ENCODE peak calls at places on chromosome 3, in nine cellular contexts. One of them, this sample, is unnamed. For H3K4me1, the result is how much of the 10 kb centered on the place peaks cover.

GRCh38 chr3:177448987-177449975 is 252.0 kb upstream of the TBL1XR1 start:
- DNase-seq in GM23248: no peak
- DNase-seq in heart left ventricle: no peak
- DNase-seq in ovary: no peak
- DNase-seq in left ventricle myocardium inferior: no peak
- DNase-seq in IMR-90: peak
- DNase-seq in fibroblast of lung: peak
- DNase-seq in mammary epithelial cell: peak
- DNase-seq in sigmoid colon: no peak
- DNase-seq in this sample: no peak

GRCh38 chr3:104102386-104102785 is 1264.3 kb upstream of the ALCAM start:
- DNase-seq in GM23248: peak
- DNase-seq in heart left ventricle: no peak
- DNase-seq in ovary: no peak
- DNase-seq in left ventricle myocardium inferior: no peak
- DNase-seq in IMR-90: peak
- DNase-seq in fibroblast of lung: peak
- DNase-seq in mammary epithelial cell: peak
- DNase-seq in sigmoid colon: no peak
- DNase-seq in this sample: no peak

GRCh38 chr3:8458235-8458634 is 43.4 kb upstream of the LMCD1 start:
- DNase-seq in GM23248: peak
- DNase-seq in heart left ventricle: no peak
- DNase-seq in ovary: no peak
- DNase-seq in left ventricle myocardium inferior: no peak
- DNase-seq in IMR-90: peak
- DNase-seq in fibroblast of lung: peak
- DNase-seq in mammary epithelial cell: no peak
- DNase-seq in sigmoid colon: no peak
- DNase-seq in this sample: no peak

GRCh38 chr3:43727930-43728329 is 37.2 kb downstream of the ABHD5 start:
- DNase-seq in GM23248: peak
- DNase-seq in heart left ventricle: no peak
- DNase-seq in ovary: no peak
- DNase-seq in left ventricle myocardium inferior: no peak
- DNase-seq in IMR-90: peak
- DNase-seq in fibroblast of lung: peak
- DNase-seq in mammary epithelial cell: no peak
- DNase-seq in sigmoid colon: no peak
- DNase-seq in this sample: no peak

GRCh38 chr3:172749201-172749965 is 1.1 kb upstream of the ECT2 start:
- DNase-seq in GM23248: peak
- DNase-seq in heart left ventricle: no peak
- DNase-seq in ovary: no peak
- DNase-seq in left ventricle myocardium inferior: no peak
- DNase-seq in IMR-90: peak
- DNase-seq in fibroblast of lung: peak
- DNase-seq in mammary epithelial cell: peak
- DNase-seq in sigmoid colon: no peak
- DNase-seq in this sample: no peak

GRCh38 chr3:100420885-100421284 is 19.5 kb downstream of the LNP1 start:
- DNase-seq in GM23248: no peak
- DNase-seq in heart left ventricle: no peak
- DNase-seq in ovary: no peak
- DNase-seq in left ventricle myocardium inferior: no peak
- DNase-seq in IMR-90: no peak
- DNase-seq in fibroblast of lung: no peak
- DNase-seq in mammary epithelial cell: no peak
- DNase-seq in sigmoid colon: no peak
- DNase-seq in this sample: no peak

GRCh38 chr3:111723293-111723963 is 128.3 kb upstream of the ZBED2 start:
- DNase-seq in GM23248: peak
- DNase-seq in heart left ventricle: no peak
- DNase-seq in ovary: no peak
- DNase-seq in left ventricle myocardium inferior: no peak
- DNase-seq in IMR-90: peak
- DNase-seq in fibroblast of lung: peak
- DNase-seq in mammary epithelial cell: peak
- DNase-seq in sigmoid colon: no peak
- DNase-seq in this sample: no peak

GRCh38 chr3:53159415-53160135 is 1.4 kb upstream of the PRKCD start:
- DNase-seq in GM23248: no peak
- DNase-seq in heart left ventricle: no peak
- DNase-seq in ovary: no peak
- DNase-seq in left ventricle myocardium inferior: no peak
- DNase-seq in IMR-90: no peak
- DNase-seq in fibroblast of lung: no peak
- DNase-seq in mammary epithelial cell: no peak
- DNase-seq in sigmoid colon: no peak
- DNase-seq in this sample: no peak

GRCh38 chr3:76024640-76025039 is 239.3 kb upstream of the ZNF717 start:
- DNase-seq in GM23248: peak
- DNase-seq in heart left ventricle: no peak
- DNase-seq in ovary: no peak
- DNase-seq in left ventricle myocardium inferior: no peak
- DNase-seq in IMR-90: peak
- DNase-seq in fibroblast of lung: peak
- DNase-seq in mammary epithelial cell: peak
- DNase-seq in sigmoid colon: no peak
- DNase-seq in this sample: no peak

GRCh38 chr3:135172191-135172869 is 377.3 kb downstream of the EPHB1 start:
- DNase-seq in GM23248: no peak
- DNase-seq in heart left ventricle: no peak
- DNase-seq in ovary: no peak
- DNase-seq in left ventricle myocardium inferior: no peak
- DNase-seq in IMR-90: no peak
- DNase-seq in fibroblast of lung: no peak
- DNase-seq in mammary epithelial cell: no peak
- DNase-seq in sigmoid colon: no peak
- DNase-seq in this sample: no peak

GRCh38 chr3:112032377-112032776 is 2.2 kb upstream of the TMPRSS7 start:
- DNase-seq in GM23248: no peak
- DNase-seq in heart left ventricle: no peak
- DNase-seq in ovary: no peak
- DNase-seq in left ventricle myocardium inferior: no peak
- DNase-seq in IMR-90: no peak
- DNase-seq in fibroblast of lung: no peak
- DNase-seq in mammary epithelial cell: no peak
- DNase-seq in sigmoid colon: no peak
- DNase-seq in this sample: no peak

GRCh38 chr3:117885046-117885445 is 1149.6 kb downstream of the IGSF11 start:
- DNase-seq in GM23248: no peak
- DNase-seq in heart left ventricle: no peak
- DNase-seq in ovary: no peak
- DNase-seq in left ventricle myocardium inferior: no peak
- DNase-seq in IMR-90: no peak
- DNase-seq in fibroblast of lung: peak
- DNase-seq in mammary epithelial cell: no peak
- DNase-seq in sigmoid colon: no peak
- DNase-seq in this sample: no peak

GRCh38 chr3:27423463-27423862 is 54.3 kb upstream of the NEK10 start:
- DNase-seq in GM23248: peak
- DNase-seq in heart left ventricle: no peak
- DNase-seq in ovary: no peak
- DNase-seq in left ventricle myocardium inferior: no peak
- DNase-seq in IMR-90: peak
- DNase-seq in fibroblast of lung: peak
- DNase-seq in mammary epithelial cell: peak
- DNase-seq in sigmoid colon: no peak
- DNase-seq in this sample: no peak

GRCh38 chr3:141959531-141959920 is 83.1 kb downstream of the ATP1B3 start:
- DNase-seq in GM23248: no peak
- DNase-seq in heart left ventricle: no peak
- DNase-seq in ovary: no peak
- DNase-seq in left ventricle myocardium inferior: no peak
- DNase-seq in IMR-90: no peak
- DNase-seq in fibroblast of lung: no peak
- DNase-seq in mammary epithelial cell: peak
- DNase-seq in sigmoid colon: no peak
- DNase-seq in this sample: no peak

GRCh38 chr3:11238057-11238456 is 34.1 kb upstream of the ATG7 start:
- DNase-seq in GM23248: peak
- DNase-seq in heart left ventricle: no peak
- DNase-seq in ovary: no peak
- DNase-seq in left ventricle myocardium inferior: no peak
- DNase-seq in IMR-90: peak
- DNase-seq in fibroblast of lung: peak
- DNase-seq in mammary epithelial cell: peak
- DNase-seq in sigmoid colon: no peak
- DNase-seq in this sample: no peak

GRCh38 chr3:48804930-48805329 is 42.7 kb downstream of the PRKAR2A start:
- DNase-seq in GM23248: no peak
- DNase-seq in heart left ventricle: no peak
- DNase-seq in ovary: no peak
- DNase-seq in left ventricle myocardium inferior: no peak
- DNase-seq in IMR-90: no peak
- DNase-seq in fibroblast of lung: no peak
- DNase-seq in mammary epithelial cell: no peak
- DNase-seq in sigmoid colon: no peak
- DNase-seq in this sample: no peak

GRCh38 chr3:63576826-63577225 is 75.6 kb upstream of the SNTN start:
- DNase-seq in GM23248: no peak
- DNase-seq in heart left ventricle: no peak
- DNase-seq in ovary: no peak
- DNase-seq in left ventricle myocardium inferior: no peak
- DNase-seq in IMR-90: no peak
- DNase-seq in fibroblast of lung: no peak
- DNase-seq in mammary epithelial cell: peak
- DNase-seq in sigmoid colon: no peak
- DNase-seq in this sample: no peak

GRCh38 chr3:23685484-23686258 is 120.1 kb upstream of the UBE2E1 start:
- DNase-seq in GM23248: peak
- DNase-seq in heart left ventricle: no peak
- DNase-seq in ovary: peak
- DNase-seq in left ventricle myocardium inferior: peak
- DNase-seq in IMR-90: peak
- DNase-seq in fibroblast of lung: peak
- DNase-seq in mammary epithelial cell: peak
- DNase-seq in sigmoid colon: peak
- DNase-seq in this sample: peak

GRCh38 chr3:23686535-23686934 is 119.2 kb upstream of the UBE2E1 start:
- DNase-seq in GM23248: no peak
- DNase-seq in heart left ventricle: no peak
- DNase-seq in ovary: no peak
- DNase-seq in left ventricle myocardium inferior: no peak
- DNase-seq in IMR-90: no peak
- DNase-seq in fibroblast of lung: no peak
- DNase-seq in mammary epithelial cell: no peak
- DNase-seq in sigmoid colon: no peak
- DNase-seq in this sample: no peak

GRCh38 chr3:23682646-23683045 is 123.1 kb upstream of the UBE2E1 start:
- DNase-seq in GM23248: no peak
- DNase-seq in heart left ventricle: no peak
- DNase-seq in ovary: no peak
- DNase-seq in left ventricle myocardium inferior: no peak
- DNase-seq in IMR-90: no peak
- DNase-seq in fibroblast of lung: no peak
- DNase-seq in mammary epithelial cell: no peak
- DNase-seq in sigmoid colon: no peak
- DNase-seq in this sample: no peak
- H3K27ac ChIP-seq in GM23248: no peak
- H3K27ac ChIP-seq in heart left ventricle: no peak
- H3K27ac ChIP-seq in ovary: no peak
- H3K27ac ChIP-seq in left ventricle myocardium inferior: no peak
- H3K27ac ChIP-seq in IMR-90: no peak
- H3K27ac ChIP-seq in fibroblast of lung: no peak
- H3K27ac ChIP-seq in mammary epithelial cell: no peak
- H3K27ac ChIP-seq in sigmoid colon: no peak
- H3K27ac ChIP-seq in this sample: no peak

GRCh38 chr3:127733781-127734180 is 61.0 kb downstream of the ABTB1 start:
- DNase-seq in GM23248: no peak
- DNase-seq in heart left ventricle: no peak
- DNase-seq in ovary: no peak
- DNase-seq in left ventricle myocardium inferior: no peak
- DNase-seq in IMR-90: no peak
- DNase-seq in fibroblast of lung: no peak
- DNase-seq in mammary epithelial cell: no peak
- DNase-seq in sigmoid colon: no peak
- DNase-seq in this sample: no peak
- H3K4me1 ChIP-seq in GM23248: under half
- H3K4me1 ChIP-seq in heart left ventricle: half or more
- H3K4me1 ChIP-seq in ovary: under half
- H3K4me1 ChIP-seq in left ventricle myocardium inferior: half or more
- H3K4me1 ChIP-seq in IMR-90: under half
- H3K4me1 ChIP-seq in fibroblast of lung: under half
- H3K4me1 ChIP-seq in mammary epithelial cell: under half
- H3K4me1 ChIP-seq in sigmoid colon: under half
- H3K4me1 ChIP-seq in this sample: under half

DNA sequence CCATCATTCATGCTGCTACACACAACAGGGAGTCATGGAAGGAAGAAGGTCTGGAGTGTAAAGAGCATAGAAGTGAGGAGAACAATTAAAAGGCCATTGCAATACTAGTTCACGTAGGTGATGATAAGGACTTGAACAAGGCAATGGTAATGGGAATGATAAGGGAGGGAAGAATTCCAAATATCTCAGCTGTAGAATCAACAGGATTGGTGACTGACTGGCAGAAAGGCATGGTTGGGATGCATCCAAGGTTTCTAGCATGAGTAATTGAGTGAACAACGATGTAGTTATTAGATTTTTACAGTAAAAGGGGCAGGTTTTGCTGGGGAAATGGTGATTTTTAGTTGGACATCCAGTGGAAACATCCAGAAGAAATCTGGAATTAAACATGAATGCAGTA is 2.4 kb upstream of the SEC62 start:
- DNase-seq in GM23248: peak
- DNase-seq in heart left ventricle: no peak
- DNase-seq in ovary: no peak
- DNase-seq in left ventricle myocardium inferior: no peak
- DNase-seq in IMR-90: peak
- DNase-seq in fibroblast of lung: peak
- DNase-seq in mammary epithelial cell: peak
- DNase-seq in sigmoid colon: no peak
- DNase-seq in this sample: no peak
- H3K4me3 ChIP-seq in GM23248: no peak
- H3K4me3 ChIP-seq in heart left ventricle: no peak
- H3K4me3 ChIP-seq in ovary: no peak
- H3K4me3 ChIP-seq in left ventricle myocardium inferior: no peak
- H3K4me3 ChIP-seq in IMR-90: no peak
- H3K4me3 ChIP-seq in fibroblast of lung: no peak
- H3K4me3 ChIP-seq in mammary epithelial cell: no peak
- H3K4me3 ChIP-seq in sigmoid colon: no peak
- H3K4me3 ChIP-seq in this sample: no peak

DNA sequence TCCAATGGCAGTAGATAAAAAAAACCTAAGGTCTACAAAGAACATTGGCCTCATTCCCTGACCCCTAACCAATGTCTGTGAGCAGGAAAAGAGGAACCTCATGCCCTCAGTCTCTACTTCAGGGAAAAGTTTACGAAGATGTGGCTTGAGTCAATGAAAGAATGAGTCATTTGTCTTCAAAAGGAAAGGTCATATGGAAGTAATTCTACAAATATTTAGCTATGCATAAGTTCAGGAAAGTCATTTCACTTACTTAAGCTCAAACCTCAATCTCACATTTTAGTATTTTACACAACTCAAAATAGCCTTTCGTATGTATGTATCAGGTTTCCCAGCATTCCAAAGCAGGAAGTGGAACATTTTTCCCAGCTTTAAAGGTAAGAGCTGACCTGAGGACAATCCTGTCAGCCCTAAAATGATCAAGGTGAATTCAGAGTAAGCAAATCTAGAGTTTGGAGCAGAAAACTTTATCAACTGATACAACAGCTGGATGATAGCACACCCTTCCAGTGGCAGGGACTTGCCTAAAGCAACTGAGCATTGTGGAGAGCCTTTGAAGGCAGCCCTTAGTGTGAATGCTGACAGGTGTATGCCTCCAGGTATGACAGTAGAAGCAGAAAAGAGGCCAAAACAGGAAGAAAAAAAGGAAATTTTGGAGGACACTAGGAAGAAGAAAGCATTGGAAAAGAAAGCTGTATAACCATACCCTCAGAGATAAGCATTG is 53.9 kb upstream of the ACKR4 start:
- DNase-seq in GM23248: peak
- DNase-seq in heart left ventricle: no peak
- DNase-seq in ovary: no peak
- DNase-seq in left ventricle myocardium inferior: no peak
- DNase-seq in IMR-90: peak
- DNase-seq in fibroblast of lung: peak
- DNase-seq in mammary epithelial cell: peak
- DNase-seq in sigmoid colon: no peak
- DNase-seq in this sample: no peak
- H3K27ac ChIP-seq in GM23248: peak
- H3K27ac ChIP-seq in heart left ventricle: no peak
- H3K27ac ChIP-seq in ovary: no peak
- H3K27ac ChIP-seq in left ventricle myocardium inferior: no peak
- H3K27ac ChIP-seq in IMR-90: peak
- H3K27ac ChIP-seq in fibroblast of lung: peak
- H3K27ac ChIP-seq in mammary epithelial cell: no peak
- H3K27ac ChIP-seq in sigmoid colon: no peak
- H3K27ac ChIP-seq in this sample: no peak